ENCODE peak calls at places on chromosomes 11 and 22, in ten cellular contexts. D, T, G, E, H, C, S, L, I and K are unnamed samples.

GRCh38 chr11:118401880-118402590 is 629 bp downstream of the ATP5MG start:
- DNase-seq in D (no peak), T (peak), G (no peak), E (no peak), H (no peak), C (no peak), S (no peak), L (no peak), I (peak), K (peak)

GRCh38 chr11:115665345-115665901 is 161.2 kb upstream of the CADM1 start:
- DNase-seq in D (no peak), T (no peak), G (no peak), E (no peak), H (no peak), C (no peak), S (no peak), L (no peak), I (no peak), K (no peak)

GRCh38 chr11:60161766-60162165 is 21.1 kb downstream of the MS4A6A start:
- DNase-seq in D (no peak), T (no peak), G (no peak), E (no peak), H (no peak), C (no peak), S (no peak), L (no peak), I (no peak), K (no peak)

GRCh38 chr11:70070736-70071135 is 7.4 kb upstream of the ANO1 start:
- DNase-seq in D (no peak), T (no peak), G (no peak), E (no peak), H (no peak), C (no peak), S (no peak), L (no peak), I (no peak), K (no peak)

GRCh38 chr11:120932305-120932905 is 91.5 kb upstream of the TBCEL start:
- DNase-seq in D (no peak), T (no peak), G (no peak), E (no peak), H (no peak), C (no peak), S (no peak), L (no peak), I (no peak), K (no peak)

GRCh38 chr22:17777005-17777716 is 2.9 kb upstream of the BID start:
- DNase-seq in D (no peak), T (no peak), G (peak), E (peak), H (no peak), C (peak), S (peak), L (peak), I (no peak), K (no peak)

GRCh38 chr11:44138286-44138685 is 42.8 kb downstream of the EXT2 start:
- DNase-seq in D (no peak), T (peak), G (no peak), E (no peak), H (no peak), C (no peak), S (no peak), L (no peak), I (no peak), K (no peak)

GRCh38 chr11:91932151-91932821 is 292.3 kb upstream of the FAT3 start:
- DNase-seq in D (no peak), T (peak), G (no peak), E (no peak), H (no peak), C (no peak), S (no peak), L (no peak), I (no peak), K (peak)

GRCh38 chr11:102971766-102972165 is 16.2 kb upstream of the MMP13 start:
- DNase-seq in D (no peak), T (peak), G (no peak), E (no peak), H (no peak), C (no peak), S (no peak), L (no peak), I (no peak), K (peak)

GRCh38 chr22:42076764-42077485 is 2.6 kb upstream of the SMDT1 start:
- DNase-seq in D (no peak), T (no peak), G (no peak), E (no peak), H (no peak), C (no peak), S (no peak), L (no peak), I (no peak), K (no peak)

GRCh38 chr22:21766933-21767462 is 31.4 kb upstream of the YPEL1 start:
- DNase-seq in D (no peak), T (no peak), G (peak), E (peak), H (no peak), C (peak), S (peak), L (no peak), I (no peak), K (no peak)

GRCh38 chr11:114026355-114026754 is 33.2 kb upstream of the ZBTB16 start:
- DNase-seq in D (no peak), T (no peak), G (peak), E (peak), H (no peak), C (peak), S (no peak), L (no peak), I (no peak), K (no peak)

GRCh38 chr11:104668797-104669463 is 229.3 kb downstream of the CASP12 start:
- DNase-seq in D (no peak), T (peak), G (no peak), E (no peak), H (no peak), C (no peak), S (no peak), L (no peak), I (peak), K (peak)

GRCh38 chr11:8649361-8649760 is 33.1 kb downstream of the TRIM66 start:
- DNase-seq in D (no peak), T (peak), G (no peak), E (no peak), H (no peak), C (no peak), S (no peak), L (no peak), I (peak), K (peak)